ENCODE peak calls at places on chromosome 22, in four cellular contexts. U is vagina, I is prostate gland, S is suprapubic skin. A is an unnamed sample. For H3K9me3, the result is how much of the 10 kb centered on the place peaks cover.

GRCh38 chr22:21694394-21694793 is 28.6 kb downstream of the PPIL2 start:
- DNase-seq in U (no peak), I (no peak), S (no peak), A (no peak)

GRCh38 chr22:40635008-40635939 is 1.2 kb downstream of the MRTFA start:
- DNase-seq in U (no peak), I (no peak), S (no peak), A (peak)

GRCh38 chr22:39666495-39666894 is 95.9 kb downstream of the CACNA1I start:
- DNase-seq in U (no peak), I (no peak), S (no peak), A (no peak)

GRCh38 chr22:49623715-49624114 is 204.0 kb downstream of the BRD1 start:
- DNase-seq in U (no peak), I (no peak), S (no peak), A (no peak)

GRCh38 chr22:29626497-29627195 is 23.2 kb downstream of the NF2 start:
- DNase-seq in U (no peak), I (no peak), S (no peak), A (no peak)

GRCh38 chr22:40567626-40568328 is 68.7 kb downstream of the MRTFA start:
- DNase-seq in U (no peak), I (no peak), S (no peak), A (no peak)

GRCh38 chr22:46564084-46564714 is 26.8 kb upstream of the CELSR1 start:
- DNase-seq in U (peak), I (no peak), S (no peak), A (peak)

GRCh38 chr22:39381009-39381755 is 18.4 kb upstream of the TAB1 start:
- DNase-seq in U (no peak), I (no peak), S (no peak), A (no peak)

GRCh38 chr22:42769574-42770447 is 49.1 kb upstream of the A4GALT start:
- DNase-seq in U (no peak), I (peak), S (no peak), A (peak)

GRCh38 chr22:26360169-26360885 is 68.7 kb upstream of the ASPHD2 start:
- DNase-seq in U (no peak), I (peak), S (no peak), A (peak)
- H3K4me3 ChIP-seq in U (no peak), I (no peak), S (no peak), A (no peak)

DNA sequence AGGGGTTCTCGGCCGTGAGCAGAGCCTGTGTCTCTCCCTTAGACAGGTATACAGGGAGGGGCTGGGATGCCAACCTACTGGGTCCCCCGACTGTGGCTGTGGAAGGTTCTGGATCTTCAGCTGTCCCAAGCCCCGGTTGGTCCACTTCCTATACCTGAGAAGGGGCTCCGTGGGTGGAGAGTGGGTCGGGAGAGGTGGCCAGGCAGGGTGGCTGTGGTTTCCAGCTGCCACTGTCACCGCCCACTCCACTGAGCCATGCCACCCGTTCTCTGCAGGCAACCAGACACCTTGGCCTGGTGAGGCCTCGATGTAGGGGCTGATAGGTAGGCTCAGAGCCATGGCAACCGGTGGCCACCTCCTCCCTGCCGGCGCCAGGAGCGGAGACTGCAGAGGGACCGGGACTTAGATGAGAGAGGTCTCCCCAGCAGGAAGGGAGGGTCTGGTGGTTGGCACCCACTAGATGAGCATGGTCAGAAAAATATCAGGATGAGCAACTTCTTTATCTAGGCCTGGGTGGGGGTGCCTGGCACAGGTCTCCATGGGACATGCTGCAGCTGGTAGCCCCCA is 53.8 kb downstream of the TRIOBP start:
- DNase-seq in U (no peak), I (no peak), S (no peak), A (no peak)
- TF ChIP-seq POLR2A in U (no peak), I (no peak), S (no peak), A (no peak)

DNA sequence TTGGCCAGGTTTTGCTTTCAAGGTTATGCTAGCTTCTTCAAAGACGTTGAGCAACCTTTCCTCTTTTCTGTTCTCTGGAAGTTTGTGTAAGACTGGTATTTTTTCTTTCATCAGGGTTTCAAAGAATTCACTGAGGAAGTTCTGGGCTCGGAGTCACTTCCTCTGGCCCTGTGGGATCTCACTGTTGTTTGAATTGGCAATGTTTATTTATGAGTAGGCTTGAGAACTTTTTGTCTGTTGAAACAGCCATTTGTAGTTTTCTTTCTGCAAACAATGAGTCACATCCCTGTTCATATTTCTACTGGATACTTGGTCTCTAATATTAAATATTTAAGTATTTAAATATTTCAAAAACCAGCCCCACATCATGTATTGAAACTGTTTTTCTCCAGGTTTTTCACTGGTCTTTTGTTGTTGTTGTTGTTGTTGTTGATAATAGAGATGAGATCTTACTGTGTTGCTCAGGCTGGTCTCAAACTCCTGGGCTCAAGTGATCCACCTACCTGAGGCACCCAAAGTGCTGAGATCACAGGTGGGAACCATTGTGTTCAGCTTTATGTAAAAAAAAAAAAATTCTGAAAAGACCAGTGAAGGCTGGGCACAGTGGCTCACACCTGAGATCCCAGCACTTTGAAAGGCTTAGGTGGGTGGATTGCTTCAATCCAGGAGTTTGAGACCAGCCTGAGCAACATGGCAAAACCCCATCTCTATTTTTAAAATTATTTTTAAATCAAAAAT is 26.9 kb downstream of the SUSD2 start:
- DNase-seq in U (no peak), I (peak), S (no peak), A (peak)
- H3K9me3 ChIP-seq in U (under half), I (under half), S (under half), A (under half)

DNA sequence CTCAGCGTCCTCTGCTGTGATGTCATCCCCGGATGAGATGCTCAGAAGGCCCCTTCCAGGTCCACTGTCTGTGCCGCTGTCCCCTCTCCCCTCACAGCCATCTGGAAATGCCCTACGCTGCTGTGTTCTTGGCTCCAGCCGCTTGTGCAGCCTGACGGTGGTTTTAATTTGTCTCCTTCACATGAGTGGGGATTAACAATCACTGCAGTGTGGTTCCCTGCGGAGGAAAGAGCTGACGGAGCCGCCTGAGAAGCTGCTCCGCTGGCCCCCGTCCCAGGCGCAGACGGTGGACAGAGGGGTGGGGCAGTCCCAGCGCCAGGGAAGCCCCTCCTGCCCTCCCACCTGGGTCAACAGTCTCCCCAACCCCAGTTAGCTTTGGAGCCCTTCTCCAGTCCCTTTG is 67.5 kb upstream of the PHF21B start:
- DNase-seq in U (no peak), I (no peak), S (no peak), A (no peak)
- H3K4me3 ChIP-seq in U (no peak), I (no peak), S (no peak), A (no peak)

GRCh38 chr22:18088825-18089568 is 11.2 kb downstream of the PEX26 start:
- DNase-seq in U (no peak), I (no peak), S (no peak), A (no peak)

GRCh38 chr22:18091478-18091877 is 13.7 kb downstream of the PEX26 start:
- DNase-seq in U (no peak), I (no peak), S (no peak), A (no peak)

GRCh38 chr22:18093661-18094060 is 15.9 kb downstream of the PEX26 start:
- DNase-seq in U (no peak), I (no peak), S (no peak), A (no peak)

GRCh38 chr22:18090286-18090685 is 12.5 kb downstream of the PEX26 start:
- DNase-seq in U (no peak), I (no peak), S (no peak), A (no peak)

GRCh38 chr22:18091916-18092526 is 14.2 kb downstream of the PEX26 start:
- DNase-seq in U (no peak), I (peak), S (no peak), A (peak)
- TF ChIP-seq POLR2A in U (no peak), I (no peak), S (no peak), A (no peak)

GRCh38 chr22:35912668-35913067 is 116.0 kb downstream of the RBFOX2 start:
- DNase-seq in U (no peak), I (no peak), S (no peak), A (no peak)
- H3K9me3 ChIP-seq in U (under half), I (under half), S (under half), A (under half)

GRCh38 chr22:27783436-27784098 is 18.0 kb downstream of the MN1 start:
- DNase-seq in U (no peak), I (no peak), S (no peak), A (no peak)

GRCh38 chr22:27780161-27780575 is 21.4 kb downstream of the MN1 start:
- DNase-seq in U (no peak), I (no peak), S (no peak), A (no peak)

GRCh38 chr22:27784099-27784446 is 17.5 kb downstream of the MN1 start:
- DNase-seq in U (no peak), I (no peak), S (no peak), A (no peak)

GRCh38 chr22:27779650-27780049 is 21.9 kb downstream of the MN1 start:
- DNase-seq in U (no peak), I (no peak), S (no peak), A (no peak)

GRCh38 chr22:27782065-27782464 is 19.5 kb downstream of the MN1 start:
- DNase-seq in U (no peak), I (no peak), S (no peak), A (no peak)
- H3K4me3 ChIP-seq in U (no peak), I (no peak), S (no peak), A (no peak)

GRCh38 chr22:24975125-24975640 is 22.7 kb downstream of the KIAA1671 start:
- DNase-seq in U (no peak), I (no peak), S (no peak), A (no peak)

GRCh38 chr22:24975813-24976341 is 23.4 kb downstream of the KIAA1671 start:
- DNase-seq in U (no peak), I (peak), S (peak), A (peak)

GRCh38 chr22:24976442-24977218 is 24.1 kb downstream of the KIAA1671 start:
- DNase-seq in U (no peak), I (peak), S (no peak), A (no peak)

GRCh38 chr22:24972369-24972768 is 19.9 kb downstream of the KIAA1671 start:
- DNase-seq in U (no peak), I (no peak), S (no peak), A (no peak)

DNA sequence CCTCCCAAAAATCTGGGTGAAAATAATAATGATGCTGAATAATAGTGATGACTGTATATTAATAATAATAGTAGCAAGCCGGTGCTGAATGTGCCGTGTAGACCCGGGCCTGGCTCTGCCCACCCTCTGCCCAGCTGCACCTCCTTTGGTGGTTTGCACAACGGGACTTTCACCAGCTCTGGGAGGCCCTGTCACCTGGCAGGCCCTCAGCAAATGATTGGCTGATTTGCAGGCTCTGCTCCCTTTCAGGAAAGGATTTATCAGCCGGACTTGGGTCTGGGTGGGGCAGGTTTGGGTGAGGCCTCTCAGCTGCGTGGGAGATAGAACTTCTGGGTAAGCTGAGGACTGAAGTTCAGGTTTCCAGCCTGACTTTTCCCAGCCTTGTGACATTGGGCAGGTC is 21.4 kb downstream of the KIAA1671 start:
- DNase-seq in U (no peak), I (no peak), S (no peak), A (no peak)
- TF ChIP-seq POLR2A in U (no peak), I (no peak), S (no peak), A (no peak)

A was measured in sigmoid colon.